ENCODE peak calls at places on chromosome 12, in five cellular contexts. One of them, this sample, is unnamed.

GRCh38 chr12:31465002-31465401 is 125.9 kb downstream of the DENND5B start:
- DNase-seq in neural progenitor cell: no peak
- DNase-seq in fibroblast of the conjunctiva: no peak
- DNase-seq in lung: no peak
- DNase-seq in glomerular endothelial cell: no peak
- DNase-seq in this sample: no peak

GRCh38 chr12:42094277-42094676 is 50.4 kb downstream of the GXYLT1 start:
- DNase-seq in fibroblast of the conjunctiva: peak; percentile 16
- DNase-seq in glomerular endothelial cell: no peak
- DNase-seq in neural progenitor cell: no peak
- DNase-seq in lung: no peak
- DNase-seq in this sample: peak; percentile 21

GRCh38 chr12:57519758-57520007 is 631 bp downstream of the DDIT3 start:
- DNase-seq in glomerular endothelial cell: no peak
- DNase-seq in fibroblast of the conjunctiva: no peak
- DNase-seq in lung: no peak
- DNase-seq in neural progenitor cell: peak; percentile 76
- DNase-seq in this sample: no peak

GRCh38 chr12:58918475-58918874 is 1.8 kb downstream of the LRIG3 start:
- DNase-seq in glomerular endothelial cell: no peak
- DNase-seq in lung: no peak
- DNase-seq in neural progenitor cell: peak; percentile 27
- DNase-seq in fibroblast of the conjunctiva: no peak
- DNase-seq in this sample: no peak

GRCh38 chr12:12661086-12661485 is 34.9 kb downstream of the GPR19 start:
- DNase-seq in lung: no peak
- DNase-seq in glomerular endothelial cell: no peak
- DNase-seq in neural progenitor cell: no peak
- DNase-seq in fibroblast of the conjunctiva: peak; percentile 59
- DNase-seq in this sample: peak; percentile 36

GRCh38 chr12:85390281-85390680 is 110.3 kb downstream of the ALX1 start:
- DNase-seq in fibroblast of the conjunctiva: no peak
- DNase-seq in neural progenitor cell: no peak
- DNase-seq in lung: no peak
- DNase-seq in glomerular endothelial cell: no peak
- DNase-seq in this sample: no peak

GRCh38 chr12:65098364-65098763 is 22.7 kb downstream of the WIF1 start:
- DNase-seq in neural progenitor cell: no peak
- DNase-seq in glomerular endothelial cell: no peak
- DNase-seq in lung: no peak
- DNase-seq in fibroblast of the conjunctiva: no peak
- DNase-seq in this sample: no peak

GRCh38 chr12:113932411-113933196 is 33.5 kb downstream of the RBM19 start:
- DNase-seq in fibroblast of the conjunctiva: peak; percentile 8
- DNase-seq in glomerular endothelial cell: no peak
- DNase-seq in neural progenitor cell: peak; percentile 73
- DNase-seq in lung: no peak
- DNase-seq in this sample: no peak

GRCh38 chr12:104177663-104178501 is 37.7 kb upstream of the TXNRD1 start:
- DNase-seq in lung: peak; percentile 58
- DNase-seq in glomerular endothelial cell: peak; percentile 39
- DNase-seq in neural progenitor cell: no peak
- DNase-seq in fibroblast of the conjunctiva: peak; percentile 98
- DNase-seq in this sample: peak; percentile 89

GRCh38 chr12:96185914-96186313 is 8.3 kb upstream of the ELK3 start:
- DNase-seq in lung: no peak
- DNase-seq in fibroblast of the conjunctiva: no peak
- DNase-seq in glomerular endothelial cell: no peak
- DNase-seq in neural progenitor cell: no peak
- DNase-seq in this sample: no peak

GRCh38 chr12:16165506-16165905 is 112.0 kb downstream of the SLC15A5 start:
- DNase-seq in glomerular endothelial cell: no peak
- DNase-seq in neural progenitor cell: peak; percentile 67
- DNase-seq in fibroblast of the conjunctiva: peak; percentile 61
- DNase-seq in lung: no peak
- DNase-seq in this sample: peak; percentile 2

GRCh38 chr12:42978718-42979117 is 389.2 kb upstream of the PRICKLE1 start:
- DNase-seq in lung: no peak
- DNase-seq in fibroblast of the conjunctiva: no peak
- DNase-seq in neural progenitor cell: no peak
- DNase-seq in glomerular endothelial cell: no peak
- DNase-seq in this sample: no peak

GRCh38 chr12:56298828-56299227 is 1.3 kb downstream of the CS start:
- DNase-seq in glomerular endothelial cell: no peak
- DNase-seq in lung: no peak
- DNase-seq in neural progenitor cell: no peak
- DNase-seq in fibroblast of the conjunctiva: no peak
- DNase-seq in this sample: no peak

GRCh38 chr12:94650143-94651056 is at the start of gene TMCC3:
- DNase-seq in neural progenitor cell: peak; percentile 80
- DNase-seq in fibroblast of the conjunctiva: no peak
- DNase-seq in lung: no peak
- DNase-seq in glomerular endothelial cell: no peak
- DNase-seq in this sample: no peak

GRCh38 chr12:120259418-120260202 is 5.9 kb downstream of the PXN start:
- DNase-seq in neural progenitor cell: no peak
- DNase-seq in lung: no peak
- DNase-seq in glomerular endothelial cell: no peak
- DNase-seq in fibroblast of the conjunctiva: no peak
- DNase-seq in this sample: no peak

GRCh38 chr12:65200007-65200665 is 30.8 kb downstream of the LEMD3 start:
- DNase-seq in lung: no peak
- DNase-seq in neural progenitor cell: no peak
- DNase-seq in glomerular endothelial cell: no peak
- DNase-seq in fibroblast of the conjunctiva: no peak
- DNase-seq in this sample: no peak

GRCh38 chr12:10952645-10953044 is 13.6 kb upstream of the TAS2R14 start:
- DNase-seq in neural progenitor cell: no peak
- DNase-seq in lung: no peak
- DNase-seq in fibroblast of the conjunctiva: no peak
- DNase-seq in glomerular endothelial cell: no peak
- DNase-seq in this sample: no peak

GRCh38 chr12:99271071-99271470 is 376.5 kb upstream of the GARIN6 start:
- DNase-seq in fibroblast of the conjunctiva: no peak
- DNase-seq in glomerular endothelial cell: no peak
- DNase-seq in neural progenitor cell: no peak
- DNase-seq in lung: no peak
- DNase-seq in this sample: no peak

GRCh38 chr12:93002278-93003054 is 73.4 kb upstream of the EEA1 start:
- DNase-seq in neural progenitor cell: no peak
- DNase-seq in fibroblast of the conjunctiva: no peak
- DNase-seq in glomerular endothelial cell: peak; percentile 86
- DNase-seq in lung: no peak
- DNase-seq in this sample: peak; percentile 52

GRCh38 chr12:46387697-46388096 is 15.1 kb upstream of the SLC38A2 start:
- DNase-seq in glomerular endothelial cell: no peak
- DNase-seq in fibroblast of the conjunctiva: no peak
- DNase-seq in neural progenitor cell: no peak
- DNase-seq in lung: no peak
- DNase-seq in this sample: no peak

GRCh38 chr12:121810833-121811433 is 7.1 kb downstream of the SETD1B start:
- DNase-seq in neural progenitor cell: no peak
- DNase-seq in lung: no peak
- DNase-seq in glomerular endothelial cell: no peak
- DNase-seq in fibroblast of the conjunctiva: no peak
- DNase-seq in this sample: no peak

GRCh38 chr12:52279683-52280318 is 5.4 kb downstream of the KRT86 start:
- DNase-seq in neural progenitor cell: peak; percentile 46
- DNase-seq in fibroblast of the conjunctiva: no peak
- DNase-seq in lung: no peak
- DNase-seq in glomerular endothelial cell: no peak
- DNase-seq in this sample: no peak

GRCh38 chr12:59499774-59500173 is 96.1 kb upstream of the SLC16A7 start:
- DNase-seq in glomerular endothelial cell: no peak
- DNase-seq in fibroblast of the conjunctiva: no peak
- DNase-seq in lung: no peak
- DNase-seq in neural progenitor cell: no peak
- DNase-seq in this sample: no peak

GRCh38 chr12:96399081-96399918 is 939 bp downstream of the CDK17 start:
- DNase-seq in neural progenitor cell: peak; percentile 82
- DNase-seq in fibroblast of the conjunctiva: no peak
- DNase-seq in glomerular endothelial cell: no peak
- DNase-seq in lung: peak; percentile 70
- DNase-seq in this sample: no peak

GRCh38 chr12:46214668-46215429 is 54.0 kb downstream of the SLC38A1 start:
- DNase-seq in fibroblast of the conjunctiva: no peak
- DNase-seq in neural progenitor cell: no peak
- DNase-seq in glomerular endothelial cell: no peak
- DNase-seq in lung: no peak
- DNase-seq in this sample: no peak

GRCh38 chr12:105252901-105253300 is 16.9 kb upstream of the APPL2 start:
- DNase-seq in glomerular endothelial cell: no peak
- DNase-seq in neural progenitor cell: no peak
- DNase-seq in lung: no peak
- DNase-seq in fibroblast of the conjunctiva: no peak
- DNase-seq in this sample: no peak

GRCh38 chr12:76713130-76713529 is 50.8 kb upstream of the ZDHHC17 start:
- DNase-seq in neural progenitor cell: peak; percentile 34
- DNase-seq in fibroblast of the conjunctiva: no peak
- DNase-seq in glomerular endothelial cell: no peak
- DNase-seq in lung: no peak
- DNase-seq in this sample: no peak

GRCh38 chr12:56775638-56776037 is 12.5 kb downstream of the HSD17B6 start:
- DNase-seq in neural progenitor cell: no peak
- DNase-seq in lung: no peak
- DNase-seq in glomerular endothelial cell: no peak
- DNase-seq in fibroblast of the conjunctiva: no peak
- DNase-seq in this sample: no peak

GRCh38 chr12:31768046-31768445 is 39.2 kb upstream of the AMN1 start:
- DNase-seq in neural progenitor cell: no peak
- DNase-seq in lung: no peak
- DNase-seq in glomerular endothelial cell: no peak
- DNase-seq in fibroblast of the conjunctiva: no peak
- DNase-seq in this sample: no peak